ENCODE peak calls at places on chromosomes 16 and 17, in seven cellular contexts. F is activated CD4-positive, alpha-beta T cell treated with anti-CD3 and anti-CD28 coated beads for 24 hours; A is NCI-H524; N is lower leg skin; C is A172; P is mucosa of descending colon; U is HuH-7. E is an unnamed sample.

GRCh38 chr17:11980813-11981212 is 16.5 kb downstream of the ZNF18 start:
- DNase-seq in C (no peak), A (no peak), U (no peak), N (no peak), P (no peak), F (no peak), E (no peak)

GRCh38 chr16:67959520-67959919 is 8.9 kb downstream of the SLC12A4 start:
- DNase-seq in U (no peak), N (no peak), A (no peak), P (peak), C (peak), F (no peak), E (no peak)

GRCh38 chr16:85988723-85989313 is 89.9 kb downstream of the IRF8 start:
- DNase-seq in F (peak), N (peak), P (no peak), C (no peak), A (no peak), U (no peak), E (no peak)

GRCh38 chr17:416293-417206 is 63.9 kb upstream of the RPH3AL start:
- DNase-seq in U (no peak), A (no peak), P (peak), N (no peak), F (no peak), C (no peak), E (no peak)

GRCh38 chr16:89506791-89507191 is 1.4 kb upstream of the SPG7 start:
- DNase-seq in C (no peak), F (no peak), U (no peak), N (no peak), A (no peak), P (peak), E (no peak)

GRCh38 chr16:55433030-55433429 is 46.0 kb upstream of the MMP2 start:
- DNase-seq in P (no peak), N (no peak), C (no peak), A (no peak), U (no peak), F (no peak), E (peak)

GRCh38 chr17:77696151-77696719 is 262.3 kb upstream of the TNRC6C start:
- DNase-seq in P (no peak), F (no peak), A (no peak), C (no peak), N (peak), U (no peak), E (no peak)

GRCh38 chr16:83470406-83470805 is 337.4 kb upstream of the HSBP1 start:
- DNase-seq in U (no peak), N (no peak), A (no peak), C (peak), P (no peak), F (no peak), E (no peak)

GRCh38 chr17:30450125-30451027 is 26.8 kb upstream of the GOSR1 start:
- DNase-seq in U (peak), P (no peak), N (no peak), A (no peak), F (no peak), C (no peak), E (peak)

GRCh38 chr16:31402687-31403086 is 9.6 kb downstream of the ITGAD start:
- DNase-seq in F (no peak), U (no peak), A (no peak), P (no peak), N (no peak), C (peak), E (no peak)

GRCh38 chr17:60077672-60078519 is 825 bp downstream of the HEATR6 start:
- DNase-seq in F (peak), C (no peak), P (no peak), A (no peak), N (no peak), U (no peak), E (no peak)

GRCh38 chr16:11563493-11564040 is 23.2 kb downstream of the LITAF start:
- DNase-seq in P (no peak), C (no peak), N (no peak), A (no peak), F (no peak), U (no peak), E (peak)

GRCh38 chr16:81397879-81398516 is 46.6 kb upstream of the CMIP start:
- DNase-seq in P (no peak), N (peak), C (no peak), F (no peak), U (no peak), A (no peak), E (no peak)

GRCh38 chr17:29514792-29515191 is 52.0 kb downstream of the ABHD15 start:
- DNase-seq in N (no peak), F (no peak), P (no peak), U (no peak), A (no peak), C (no peak), E (no peak)

GRCh38 chr17:4232168-4232813 is 31.5 kb downstream of the ANKFY1 start:
- DNase-seq in N (no peak), U (no peak), A (no peak), C (no peak), F (no peak), P (no peak), E (no peak)

GRCh38 chr16:46899443-46900143 is 15.4 kb downstream of the GPT2 start:
- DNase-seq in P (no peak), A (no peak), U (no peak), F (no peak), C (peak), N (no peak), E (no peak)

GRCh38 chr17:2101448-2102257 is 46.8 kb downstream of the HIC1 start:
- DNase-seq in C (no peak), A (no peak), U (no peak), P (peak), F (no peak), N (no peak), E (no peak)

GRCh38 chr16:12500771-12501170 is 302.9 kb downstream of the CPPED1 start:
- DNase-seq in A (no peak), C (no peak), F (no peak), P (peak), N (no peak), U (no peak), E (no peak)

GRCh38 chr17:69069289-69069688 is 8.6 kb upstream of the ABCA9 start:
- DNase-seq in C (no peak), A (no peak), U (no peak), N (no peak), P (no peak), F (no peak), E (no peak)

GRCh38 chr16:11024333-11025053 is 80.1 kb downstream of the CLEC16A start:
- DNase-seq in C (no peak), F (no peak), U (no peak), A (no peak), P (no peak), N (no peak), E (peak)

GRCh38 chr17:42596386-42596785 is 12.8 kb downstream of the RETREG3 start:
- DNase-seq in C (no peak), P (no peak), A (no peak), U (no peak), N (no peak), F (no peak), E (no peak)

GRCh38 chr16:15523092-15523541 is 88.7 kb downstream of the BMERB1 start:
- DNase-seq in P (peak), N (no peak), C (no peak), A (peak), U (no peak), F (no peak), E (peak)

GRCh38 chr17:67993153-67993997 is 2.9 kb downstream of the C17orf58 start:
- DNase-seq in U (peak), P (peak), N (peak), C (peak), A (peak), F (peak), E (peak)